ENCODE peak calls at places on chromosomes 5 and 9, in ten cellular contexts. L is kidney tubule cell; G is heart right ventricle; D is right atrium auricular region; O is A172; U is transverse colon; M is ureter; Q is progenitor cell of endocrine pancreas; W is stimulated activated CD4-positive, alpha-beta T cell treated with anti-CD3 and anti-CD28 coated beads, Interleukin-2, amount 100 ng/mL, for 24 hours; I is HEK293T. H is an unnamed sample.

GRCh38 chr5:141528401-141528984 is 39.6 kb downstream of the PCDHGC5 start:
- DNase-seq in L (no peak), G (peak; percentile 40), D (peak; percentile 89), O (no peak), U (no peak), M (no peak), Q (no peak), W (no peak), I (no peak), H (no peak)

GRCh38 chr5:180541710-180542109 is 47.5 kb downstream of the CNOT6 start:
- DNase-seq in L (no peak), G (no peak), D (no peak), O (no peak), U (no peak), M (no peak), Q (no peak), W (no peak), I (no peak), H (peak; percentile 66)

GRCh38 chr9:136303066-136303824 is 649 bp downstream of the CCDC187 start:
- DNase-seq in L (no peak), G (peak; percentile 9), D (no peak), O (no peak), U (no peak), M (no peak), Q (no peak), W (no peak), I (no peak), H (peak; percentile 45)

GRCh38 chr5:71481441-71481840 is 26.0 kb downstream of the BDP1 start:
- DNase-seq in L (no peak), G (no peak), D (no peak), O (no peak), U (no peak), M (no peak), Q (no peak), W (no peak), I (no peak), H (no peak)

GRCh38 chr5:90658620-90659019 is 100.0 kb downstream of the ADGRV1 start:
- DNase-seq in L (no peak), G (no peak), D (no peak), O (no peak), U (no peak), M (no peak), Q (no peak), W (no peak), I (no peak), H (no peak)

GRCh38 chr5:178786859-178787499 is 56.5 kb upstream of the ZNF354A start:
- DNase-seq in L (peak; percentile 96), G (no peak), D (no peak), O (peak; percentile 65), U (no peak), M (peak; percentile 65), Q (no peak), W (no peak), I (no peak), H (peak; percentile 23)

GRCh38 chr5:160071521-160072299 is 47.5 kb downstream of the PWWP2A start:
- DNase-seq in L (no peak), G (no peak), D (no peak), O (no peak), U (no peak), M (no peak), Q (no peak), W (no peak), I (no peak), H (no peak)

GRCh38 chr5:26582350-26583040 is 455.9 kb downstream of the CDH9 start:
- DNase-seq in L (no peak), G (no peak), D (no peak), O (no peak), U (no peak), M (no peak), Q (no peak), W (no peak), I (no peak), H (no peak)

GRCh38 chr9:77882294-77882693 is 149.3 kb downstream of the GNAQ start:
- DNase-seq in L (no peak), G (no peak), D (no peak), O (no peak), U (no peak), M (no peak), Q (no peak), W (no peak), I (no peak), H (no peak)

GRCh38 chr9:90890146-90890545 is 88.5 kb downstream of the SYK start:
- DNase-seq in L (no peak), G (no peak), D (no peak), O (no peak), U (no peak), M (no peak), Q (no peak), W (no peak), I (peak; percentile 36), H (peak; percentile 76)

GRCh38 chr9:117521293-117521692 is 106.4 kb upstream of the ASTN2 start:
- DNase-seq in L (no peak), G (no peak), D (no peak), O (no peak), U (no peak), M (no peak), Q (no peak), W (no peak), I (no peak), H (no peak)

GRCh38 chr5:131366428-131366827 is 102.6 kb downstream of the CDC42SE2 start:
- DNase-seq in L (no peak), G (no peak), D (no peak), O (no peak), U (no peak), M (no peak), Q (no peak), W (no peak), I (no peak), H (no peak)

GRCh38 chr9:137366891-137367381 is 56.0 kb downstream of the EXD3 start:
- DNase-seq in L (no peak), G (no peak), D (no peak), O (no peak), U (no peak), M (no peak), Q (no peak), W (no peak), I (no peak), H (peak; percentile 44)

GRCh38 chr5:135491552-135492318 is 39.6 kb upstream of the TIFAB start:
- DNase-seq in L (peak; percentile 75), G (no peak), D (no peak), O (peak; percentile 15), U (no peak), M (no peak), Q (peak; percentile 41), W (no peak), I (no peak), H (peak; percentile 85)

GRCh38 chr9:133238272-133238850 is 29.3 kb upstream of the OBP2B start:
- DNase-seq in L (peak; percentile 24), G (peak; percentile 93), D (peak; percentile 82), O (no peak), U (peak; percentile 94), M (peak; percentile 74), Q (peak; percentile 80), W (peak; percentile 64), I (peak; percentile 68), H (peak; percentile 100)

GRCh38 chr9:106860731-106861584 is 2.0 kb upstream of the ZNF462 start:
- DNase-seq in L (peak; percentile 72), G (peak; percentile 35), D (no peak), O (peak; percentile 47), U (peak; percentile 46), M (peak; percentile 49), Q (no peak), W (no peak), I (peak; percentile 8), H (peak; percentile 80)

GRCh38 chr9:116712781-116713180 is 25.7 kb downstream of the TRIM32 start:
- DNase-seq in L (no peak), G (no peak), D (no peak), O (no peak), U (no peak), M (no peak), Q (no peak), W (no peak), I (no peak), H (no peak)

GRCh38 chr5:166602271-166602670 is 1689.2 kb upstream of the WWC1 start:
- DNase-seq in L (no peak), G (no peak), D (no peak), O (no peak), U (no peak), M (no peak), Q (no peak), W (no peak), I (no peak), H (no peak)

GRCh38 chr9:99921875-99922710 is 15.6 kb downstream of the STX17 start:
- DNase-seq in L (no peak), G (no peak), D (no peak), O (no peak), U (no peak), M (no peak), Q (no peak), W (no peak), I (no peak), H (no peak)

GRCh38 chr9:127316586-127317383 is 52.2 kb downstream of the GARNL3 start:
- DNase-seq in L (peak; percentile 3), G (no peak), D (no peak), O (no peak), U (no peak), M (no peak), Q (no peak), W (no peak), I (no peak), H (no peak)

GRCh38 chr5:120304653-120305052 is 159.4 kb upstream of the PRR16 start:
- DNase-seq in L (peak; percentile 69), G (no peak), D (no peak), O (peak; percentile 77), U (no peak), M (no peak), Q (no peak), W (no peak), I (no peak), H (no peak)

GRCh38 chr9:129879991-129880653 is 44.9 kb downstream of the USP20 start:
- DNase-seq in L (no peak), G (no peak), D (no peak), O (no peak), U (no peak), M (no peak), Q (no peak), W (no peak), I (no peak), H (no peak)

GRCh38 chr5:137498301-137498735 is 808 bp downstream of the SPOCK1 start:
- DNase-seq in L (peak; percentile 40), G (peak; percentile 30), D (no peak), O (no peak), U (no peak), M (no peak), Q (peak; percentile 26), W (peak; percentile 9), I (no peak), H (peak; percentile 85)

GRCh38 chr9:98593354-98594253 is 115.1 kb downstream of the GABBR2 start:
- DNase-seq in L (no peak), G (no peak), D (no peak), O (no peak), U (no peak), M (no peak), Q (no peak), W (no peak), I (no peak), H (no peak)

GRCh38 chr5:132754947-132755346 is 7.7 kb downstream of the CCNI2 start:
- DNase-seq in L (peak; percentile 20), G (no peak), D (no peak), O (peak; percentile 27), U (peak; percentile 2), M (no peak), Q (no peak), W (no peak), I (no peak), H (peak; percentile 64)